ENCODE peak calls at places on chromosomes 5 and 9, in four cellular contexts. Y is upper lobe of left lung; K is GM23248; R is CD8-positive, alpha-beta memory T cell. L is an unnamed sample. For H3K36me3 and H3K9me3, the result is how much of the 10 kb centered on the place peaks cover.

GRCh38 chr9:2013688-2014087 is 1.5 kb upstream of the SMARCA2 start:
- DNase-seq in Y (no peak), K (peak), R (no peak), L (no peak)

GRCh38 chr5:77707786-77708185 is 68.4 kb downstream of the TBCA start:
- DNase-seq in Y (no peak), K (no peak), R (no peak), L (no peak)

GRCh38 chr9:14433841-14434511 is 120.0 kb upstream of the NFIB start:
- DNase-seq in Y (no peak), K (peak), R (no peak), L (peak)

GRCh38 chr5:112109331-112109993 is 309.6 kb downstream of the EPB41L4A start:
- DNase-seq in Y (no peak), K (peak), R (no peak), L (peak)

GRCh38 chr9:81002242-81002641 is 687.1 kb downstream of the TLE1 start:
- DNase-seq in Y (no peak), K (no peak), R (peak), L (no peak)

GRCh38 chr9:12723409-12724028 is 30.3 kb downstream of the TYRP1 start:
- DNase-seq in Y (no peak), K (peak), R (no peak), L (no peak)

GRCh38 chr5:30050056-30050815 is 1143.2 kb upstream of the CDH6 start:
- DNase-seq in Y (no peak), K (no peak), R (no peak), L (no peak)

GRCh38 chr5:76733049-76733417 is 17.1 kb downstream of the F2R start:
- DNase-seq in Y (no peak), K (no peak), R (peak), L (no peak)

GRCh38 chr9:71506821-71507220 is 261.5 kb downstream of the CEMIP2 start:
- DNase-seq in Y (no peak), K (peak), R (no peak), L (peak)

GRCh38 chr5:67672633-67673032 is 476.0 kb upstream of the CD180 start:
- DNase-seq in Y (no peak), K (peak), R (no peak), L (no peak)

GRCh38 chr9:89249001-89249400 is 62.0 kb upstream of the CKS2 start:
- DNase-seq in Y (no peak), K (no peak), R (no peak), L (no peak)

GRCh38 chr5:76487784-76488183 is 84.7 kb downstream of the IQGAP2 start:
- DNase-seq in Y (no peak), K (no peak), R (no peak), L (no peak)

GRCh38 chr5:135843571-135844337 is 9.3 kb downstream of the SLC25A48 start:
- DNase-seq in Y (no peak), K (no peak), R (no peak), L (no peak)

DNA sequence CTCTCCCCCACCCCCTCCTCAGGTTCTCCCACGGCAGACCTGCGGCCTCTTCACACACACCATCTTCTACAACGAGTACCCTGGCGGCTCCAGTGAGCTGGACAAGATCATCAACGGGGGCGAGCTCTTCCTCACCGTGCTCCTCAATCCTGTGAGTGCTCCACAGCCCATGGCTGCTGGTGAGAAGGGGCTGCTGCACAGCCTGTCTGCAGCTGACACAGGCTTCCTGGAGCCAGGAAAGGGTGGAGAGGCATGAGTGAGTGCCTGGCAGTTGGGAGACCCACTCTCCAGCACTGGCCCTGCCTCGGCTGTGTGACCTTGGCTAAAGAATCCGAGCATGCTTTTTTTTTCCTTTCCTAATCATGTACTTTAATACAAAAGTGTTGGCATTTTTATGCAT is 31.3 kb downstream of the NDST1 start:
- DNase-seq in Y (no peak), K (no peak), R (no peak), L (no peak)
- H3K36me3 ChIP-seq in Y (half or more), K (half or more), R (under half), L (half or more)

DNA sequence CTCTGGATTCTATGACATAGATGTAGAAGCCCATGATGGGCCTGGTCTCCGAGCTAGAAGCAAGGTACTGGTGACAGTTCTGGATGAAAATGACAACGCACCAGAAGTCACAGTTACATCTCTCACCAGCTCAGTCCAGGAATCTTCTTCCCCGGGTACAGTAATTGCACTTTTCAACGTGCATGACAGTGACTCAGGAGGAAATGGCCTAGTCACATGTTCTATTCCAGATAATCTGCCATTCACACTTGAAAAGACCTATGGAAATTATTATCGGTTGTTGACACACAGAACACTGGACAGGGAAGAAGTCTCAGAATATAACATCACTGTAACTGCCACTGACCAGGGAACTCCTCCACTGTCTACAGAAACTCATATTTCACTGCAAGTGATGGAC is 1.3 kb downstream of the PCDHGA4 start:
- DNase-seq in Y (no peak), K (no peak), R (no peak), L (no peak)
- H3K9me3 ChIP-seq in Y (under half), K (under half), R (under half), L (under half)

GRCh38 chr9:123070210-123070609 is 36.7 kb downstream of the GPR21 start:
- DNase-seq in Y (no peak), K (peak), R (no peak), L (no peak)
- H3K36me3 ChIP-seq in Y (half or more), K (under half), R (under half), L (under half)

DNA sequence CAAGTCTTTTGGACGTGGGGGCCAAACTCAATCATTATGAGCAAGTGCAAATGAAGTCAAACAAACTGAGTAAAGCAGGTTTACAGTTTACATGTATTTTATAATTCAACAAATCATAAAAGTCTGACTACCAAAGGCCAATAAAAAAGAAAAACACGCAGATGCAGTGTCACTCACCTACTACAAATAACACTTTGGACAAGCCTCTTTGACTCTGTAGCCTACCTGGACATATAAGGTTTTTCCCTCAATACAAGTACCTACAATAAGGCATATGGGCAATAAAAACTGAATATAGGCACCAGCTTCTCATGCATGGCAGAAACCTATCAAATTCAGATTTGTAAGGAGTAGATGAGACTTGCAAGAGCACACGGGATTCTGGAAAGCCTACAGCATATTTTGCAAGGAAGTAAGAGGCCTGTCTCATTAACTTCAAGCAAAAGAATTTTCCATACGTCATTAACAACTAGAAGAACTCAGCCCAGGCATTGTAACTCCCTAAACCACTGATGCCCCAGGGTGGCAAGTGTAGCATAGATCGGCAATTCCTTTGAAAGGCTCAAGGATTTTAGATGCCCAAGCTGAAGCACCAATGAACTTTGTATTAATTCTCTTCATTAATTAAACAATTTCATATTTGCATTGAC is 21.7 kb downstream of the ARL15 start:
- DNase-seq in Y (no peak), K (no peak), R (no peak), L (no peak)
- H3K9me3 ChIP-seq in Y (under half), K (under half), R (under half), L (under half)

GRCh38 chr9:37784291-37784639 is 599 bp downstream of the EXOSC3 start:
- DNase-seq in Y (no peak), K (peak), R (no peak), L (no peak)
- H3K36me3 ChIP-seq in Y (under half), K (under half), R (under half), L (under half)

L was measured in MG63.